ENCODE peak calls at places on chromosomes 6 and 20, in four cellular contexts. One of them, this sample, is unnamed.
A peak's percentile ranks its signal among the peaks of the same experiment; 100 is the strongest.

GRCh38 chr6:8236956-8237355 is 134.6 kb upstream of the EEF1E1 start:
- DNase-seq in SK-N-SH: no peak
- DNase-seq in HepG2: no peak
- DNase-seq in GM12878: no peak
- DNase-seq in this sample: no peak

GRCh38 chr6:3382399-3383279 is 74.2 kb downstream of the SLC22A23 start:
- DNase-seq in GM12878: no peak
- DNase-seq in HepG2: peak; percentile 94
- DNase-seq in SK-N-SH: no peak
- DNase-seq in this sample: no peak

GRCh38 chr20:45946149-45946970 is 11.9 kb downstream of the PCIF1 start:
- DNase-seq in SK-N-SH: no peak
- DNase-seq in HepG2: peak; percentile 97
- DNase-seq in GM12878: no peak
- DNase-seq in this sample: no peak

GRCh38 chr6:81241717-81242116 is 510.8 kb downstream of the TENT5A start:
- DNase-seq in HepG2: peak; percentile 38
- DNase-seq in GM12878: no peak
- DNase-seq in SK-N-SH: peak; percentile 23
- DNase-seq in this sample: no peak

GRCh38 chr6:121187833-121188200 is 146.5 kb downstream of the TBC1D32 start:
- DNase-seq in GM12878: no peak
- DNase-seq in SK-N-SH: no peak
- DNase-seq in HepG2: no peak
- DNase-seq in this sample: no peak

GRCh38 chr6:152257581-152257980 is 379.6 kb downstream of the SYNE1 start:
- DNase-seq in SK-N-SH: no peak
- DNase-seq in GM12878: no peak
- DNase-seq in HepG2: no peak
- DNase-seq in this sample: no peak

GRCh38 chr6:33213166-33213988 is 5.1 kb downstream of the RING1 start:
- DNase-seq in GM12878: no peak
- DNase-seq in HepG2: no peak
- DNase-seq in SK-N-SH: peak; percentile 79
- DNase-seq in this sample: no peak

GRCh38 chr20:1702288-1702687 is 44.7 kb upstream of the SIRPG start:
- DNase-seq in HepG2: no peak
- DNase-seq in GM12878: no peak
- DNase-seq in SK-N-SH: no peak
- DNase-seq in this sample: no peak

GRCh38 chr20:59004763-59005522 is 2.1 kb downstream of the CTSZ start:
- DNase-seq in HepG2: peak; percentile 71
- DNase-seq in SK-N-SH: no peak
- DNase-seq in GM12878: peak; percentile 94
- DNase-seq in this sample: no peak

GRCh38 chr6:166656269-166657206 is 29.5 kb upstream of the RPS6KA2 start:
- DNase-seq in SK-N-SH: no peak
- DNase-seq in HepG2: peak; percentile 56
- DNase-seq in GM12878: no peak
- DNase-seq in this sample: no peak

GRCh38 chr6:108982154-108983113 is 112.2 kb downstream of the SESN1 start:
- DNase-seq in HepG2: no peak
- DNase-seq in GM12878: no peak
- DNase-seq in SK-N-SH: no peak
- DNase-seq in this sample: no peak

GRCh38 chr20:62845818-62846527 is 15.6 kb downstream of the TCFL5 start:
- DNase-seq in GM12878: no peak
- DNase-seq in HepG2: no peak
- DNase-seq in SK-N-SH: no peak
- DNase-seq in this sample: no peak

GRCh38 chr6:114936060-114936459 is 593.2 kb upstream of the HS3ST5 start:
- DNase-seq in SK-N-SH: no peak
- DNase-seq in HepG2: no peak
- DNase-seq in GM12878: no peak
- DNase-seq in this sample: no peak

GRCh38 chr20:59779656-59780380 is 153.6 kb downstream of the SYCP2 start:
- DNase-seq in GM12878: no peak
- DNase-seq in SK-N-SH: no peak
- DNase-seq in HepG2: no peak
- DNase-seq in this sample: no peak

GRCh38 chr20:2691127-2691526 is 1.5 kb upstream of the EBF4 start:
- DNase-seq in HepG2: no peak
- DNase-seq in SK-N-SH: no peak
- DNase-seq in GM12878: no peak
- DNase-seq in this sample: no peak

GRCh38 chr20:51127713-51128112 is 104.8 kb upstream of the KCNG1 start:
- DNase-seq in SK-N-SH: no peak
- DNase-seq in HepG2: no peak
- DNase-seq in GM12878: no peak
- DNase-seq in this sample: no peak

GRCh38 chr6:31907158-31907813 is 5.4 kb upstream of the ZBTB12 start:
- DNase-seq in GM12878: no peak
- DNase-seq in SK-N-SH: no peak
- DNase-seq in HepG2: peak; percentile 86
- DNase-seq in this sample: peak; percentile 62

GRCh38 chr6:120354452-120355098 is 979.7 kb downstream of the TBC1D32 start:
- DNase-seq in SK-N-SH: no peak
- DNase-seq in GM12878: peak; percentile 4
- DNase-seq in HepG2: no peak
- DNase-seq in this sample: no peak

GRCh38 chr6:153312633-153313032 is 181.6 kb upstream of the RGS17 start:
- DNase-seq in SK-N-SH: peak; percentile 75
- DNase-seq in HepG2: peak; percentile 31
- DNase-seq in GM12878: no peak
- DNase-seq in this sample: no peak

GRCh38 chr6:159169193-159169555 is at the start of gene FNDC1:
- DNase-seq in HepG2: no peak
- DNase-seq in SK-N-SH: peak; percentile 90
- DNase-seq in GM12878: no peak
- DNase-seq in this sample: peak; percentile 84

GRCh38 chr6:157229733-157230132 is 93.6 kb downstream of the TMEM242 start:
- DNase-seq in GM12878: no peak
- DNase-seq in HepG2: no peak
- DNase-seq in SK-N-SH: no peak
- DNase-seq in this sample: no peak

GRCh38 chr6:165439928-165440554 is 130.6 kb upstream of the C6orf118 start:
- DNase-seq in GM12878: no peak
- DNase-seq in HepG2: peak; percentile 21
- DNase-seq in SK-N-SH: peak; percentile 27
- DNase-seq in this sample: no peak

GRCh38 chr20:58233881-58234528 is 5.6 kb upstream of the ANKRD60 start:
- DNase-seq in HepG2: peak; percentile 34
- DNase-seq in GM12878: no peak
- DNase-seq in SK-N-SH: peak; percentile 72
- DNase-seq in this sample: peak; percentile 77

GRCh38 chr6:122005661-122006060 is 393.8 kb upstream of the HSF2 start:
- DNase-seq in GM12878: no peak
- DNase-seq in HepG2: no peak
- DNase-seq in SK-N-SH: no peak
- DNase-seq in this sample: no peak

GRCh38 chr6:7249391-7249790 is 63.6 kb downstream of the SSR1 start:
- DNase-seq in SK-N-SH: no peak
- DNase-seq in GM12878: no peak
- DNase-seq in HepG2: no peak
- DNase-seq in this sample: no peak

GRCh38 chr6:86154852-86155251 is 512.2 kb upstream of the SYNCRIP start:
- DNase-seq in GM12878: no peak
- DNase-seq in SK-N-SH: no peak
- DNase-seq in HepG2: no peak
- DNase-seq in this sample: no peak

GRCh38 chr6:36326351-36326995 is 10.2 kb downstream of the BNIP5 start:
- DNase-seq in HepG2: no peak
- DNase-seq in GM12878: no peak
- DNase-seq in SK-N-SH: peak; percentile 58
- DNase-seq in this sample: no peak

GRCh38 chr6:101226677-101227135 is 166.8 kb upstream of the GRIK2 start:
- DNase-seq in HepG2: peak; percentile 20
- DNase-seq in GM12878: no peak
- DNase-seq in SK-N-SH: no peak
- DNase-seq in this sample: no peak

GRCh38 chr6:36823421-36824096 is 15.7 kb downstream of the CPNE5 start:
- DNase-seq in SK-N-SH: no peak
- DNase-seq in HepG2: no peak
- DNase-seq in GM12878: no peak
- DNase-seq in this sample: no peak

GRCh38 chr6:21593927-21594421 is 423 bp downstream of the SOX4 start:
- DNase-seq in GM12878: no peak
- DNase-seq in SK-N-SH: peak; percentile 41
- DNase-seq in HepG2: peak; percentile 25
- DNase-seq in this sample: no peak
- TF ChIP-seq MXI1 in GM12878: no peak
- TF ChIP-seq MXI1 in SK-N-SH: no peak
- TF ChIP-seq MXI1 in HepG2: no peak
- TF ChIP-seq MXI1 in this sample: no peak

DNA sequence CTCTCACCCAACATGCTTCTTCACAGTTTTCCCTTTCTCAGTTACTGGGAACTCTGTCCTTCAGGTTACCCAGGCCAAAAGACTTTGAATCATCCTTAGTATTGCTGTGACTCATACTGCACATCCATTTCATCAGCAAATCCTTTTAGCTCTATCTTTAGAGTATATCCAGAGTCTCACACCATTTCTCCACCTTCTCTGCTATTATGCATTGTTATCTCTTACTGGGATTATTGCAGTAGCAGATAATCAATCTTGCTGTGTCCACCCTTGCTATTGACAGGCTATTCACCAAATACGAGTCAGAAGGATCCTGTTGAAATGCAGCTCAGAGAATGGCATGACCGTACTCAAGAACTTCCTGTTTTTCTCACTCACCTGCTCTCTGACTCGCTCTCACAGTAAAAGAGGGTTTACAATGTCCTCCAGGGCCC is 57.3 kb downstream of the BCKDHB start:
- DNase-seq in HepG2: peak; percentile 26
- DNase-seq in SK-N-SH: no peak
- DNase-seq in GM12878: peak; percentile 27
- DNase-seq in this sample: peak; percentile 12
- TF ChIP-seq NFIC in HepG2: no peak
- TF ChIP-seq NFIC in SK-N-SH: peak; percentile 54
- TF ChIP-seq NFIC in GM12878: no peak
- TF ChIP-seq NFIC in this sample: no peak

GRCh38 chr20:38842558-38842981 is 37.1 kb downstream of the PPP1R16B start:
- DNase-seq in HepG2: no peak
- DNase-seq in SK-N-SH: no peak
- DNase-seq in GM12878: peak; percentile 91
- DNase-seq in this sample: no peak
- TF ChIP-seq MXI1 in HepG2: no peak
- TF ChIP-seq MXI1 in SK-N-SH: no peak
- TF ChIP-seq MXI1 in GM12878: peak; percentile 86
- TF ChIP-seq MXI1 in this sample: no peak

DNA sequence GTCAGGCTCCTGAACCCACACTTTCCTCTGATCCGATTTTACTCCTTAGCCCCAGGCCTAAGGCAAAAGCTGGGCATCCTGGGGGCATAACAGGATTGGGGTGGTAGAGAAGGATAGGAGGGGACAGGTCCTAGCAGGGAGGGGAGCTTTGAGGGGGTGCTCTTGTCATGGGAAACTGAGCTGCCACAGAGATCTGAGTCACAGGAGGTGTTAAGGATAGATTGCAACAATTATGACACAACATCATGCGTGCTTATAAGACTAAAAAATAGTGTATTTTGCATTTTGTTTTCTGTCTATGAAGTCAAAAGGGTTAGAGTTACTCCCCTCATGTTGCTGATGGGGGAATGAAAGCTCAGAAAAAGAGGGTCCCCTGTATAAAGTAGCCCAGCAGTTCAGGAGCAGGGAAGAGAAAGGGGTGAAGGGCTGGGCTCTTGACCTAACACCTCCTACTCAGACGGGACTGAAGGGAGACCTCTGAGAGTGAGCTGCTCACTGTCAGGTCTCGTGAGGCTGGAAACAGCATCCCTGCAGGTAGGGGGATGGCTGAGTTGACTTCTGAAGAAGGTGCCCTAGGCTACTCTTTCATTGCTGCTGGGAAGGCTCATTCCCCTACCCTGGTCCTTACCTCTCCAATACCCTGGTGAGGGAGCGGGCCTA is 2.0 kb downstream of the GLP1R start:
- DNase-seq in GM12878: no peak
- DNase-seq in HepG2: no peak
- DNase-seq in SK-N-SH: no peak
- DNase-seq in this sample: no peak
- TF ChIP-seq NFIC in GM12878: no peak
- TF ChIP-seq NFIC in HepG2: no peak
- TF ChIP-seq NFIC in SK-N-SH: no peak
- TF ChIP-seq NFIC in this sample: no peak

GRCh38 chr6:99331531-99331930 is 17.9 kb downstream of the FAXC start:
- DNase-seq in SK-N-SH: no peak
- DNase-seq in GM12878: no peak
- DNase-seq in HepG2: no peak
- DNase-seq in this sample: no peak

GRCh38 chr6:99330159-99330558 is 19.3 kb downstream of the FAXC start:
- DNase-seq in GM12878: peak; percentile 71
- DNase-seq in HepG2: peak; percentile 52
- DNase-seq in SK-N-SH: peak; percentile 63
- DNase-seq in this sample: peak; percentile 68

GRCh38 chr6:99333068-99333467 is 16.4 kb downstream of the FAXC start:
- DNase-seq in GM12878: peak; percentile 78
- DNase-seq in SK-N-SH: no peak
- DNase-seq in HepG2: no peak
- DNase-seq in this sample: no peak

GRCh38 chr6:99338188-99338587 is 11.3 kb downstream of the FAXC start:
- DNase-seq in SK-N-SH: no peak
- DNase-seq in HepG2: no peak
- DNase-seq in GM12878: no peak
- DNase-seq in this sample: no peak

GRCh38 chr6:99334526-99335127 is 14.8 kb downstream of the FAXC start:
- DNase-seq in GM12878: peak; percentile 21
- DNase-seq in HepG2: peak; percentile 58
- DNase-seq in SK-N-SH: peak; percentile 42
- DNase-seq in this sample: peak; percentile 60
- TF ChIP-seq MXI1 in GM12878: no peak
- TF ChIP-seq MXI1 in HepG2: no peak
- TF ChIP-seq MXI1 in SK-N-SH: no peak
- TF ChIP-seq MXI1 in this sample: no peak